ENCODE peak calls at places on chromosomes 3 and 15, in nine cellular contexts. One of them, this sample, is unnamed.

GRCh38 chr3:58899953-58900298 is 149.9 kb downstream of the CFAP20DC start:
- DNase-seq in A172: peak; percentile 6
- DNase-seq in Panc1: no peak
- DNase-seq in anterior cingulate cortex: no peak
- DNase-seq in ovary: no peak
- DNase-seq in HT-29: no peak
- DNase-seq in lung microvascular endothelial cell: no peak
- DNase-seq in M059J: no peak
- DNase-seq in stimulated activated CD4-positive, alpha-beta T cell treated with anti-CD3 and anti-CD28 coated beads, Interleukin-12 subunit alpha, Interleukin-12 subunit beta, amount 100 ng/mL, for 48 hours: no peak
- DNase-seq in this sample: no peak

GRCh38 chr15:80888846-80889245 is 100.8 kb downstream of the MESD start:
- DNase-seq in A172: no peak
- DNase-seq in Panc1: no peak
- DNase-seq in anterior cingulate cortex: no peak
- DNase-seq in ovary: no peak
- DNase-seq in HT-29: no peak
- DNase-seq in lung microvascular endothelial cell: no peak
- DNase-seq in M059J: no peak
- DNase-seq in stimulated activated CD4-positive, alpha-beta T cell treated with anti-CD3 and anti-CD28 coated beads, Interleukin-12 subunit alpha, Interleukin-12 subunit beta, amount 100 ng/mL, for 48 hours: no peak
- DNase-seq in this sample: no peak

GRCh38 chr3:81936817-81937216 is 175.4 kb upstream of the GBE1 start:
- DNase-seq in A172: no peak
- DNase-seq in Panc1: no peak
- DNase-seq in anterior cingulate cortex: no peak
- DNase-seq in ovary: no peak
- DNase-seq in HT-29: no peak
- DNase-seq in lung microvascular endothelial cell: no peak
- DNase-seq in M059J: no peak
- DNase-seq in stimulated activated CD4-positive, alpha-beta T cell treated with anti-CD3 and anti-CD28 coated beads, Interleukin-12 subunit alpha, Interleukin-12 subunit beta, amount 100 ng/mL, for 48 hours: no peak
- DNase-seq in this sample: no peak

GRCh38 chr3:76083992-76084391 is 298.6 kb upstream of the ZNF717 start:
- DNase-seq in A172: no peak
- DNase-seq in Panc1: no peak
- DNase-seq in anterior cingulate cortex: no peak
- DNase-seq in ovary: no peak
- DNase-seq in HT-29: no peak
- DNase-seq in lung microvascular endothelial cell: no peak
- DNase-seq in M059J: no peak
- DNase-seq in stimulated activated CD4-positive, alpha-beta T cell treated with anti-CD3 and anti-CD28 coated beads, Interleukin-12 subunit alpha, Interleukin-12 subunit beta, amount 100 ng/mL, for 48 hours: no peak
- DNase-seq in this sample: no peak

GRCh38 chr15:51405646-51406194 is 64.3 kb downstream of the GLDN start:
- DNase-seq in A172: no peak
- DNase-seq in Panc1: no peak
- DNase-seq in anterior cingulate cortex: no peak
- DNase-seq in ovary: no peak
- DNase-seq in HT-29: no peak
- DNase-seq in lung microvascular endothelial cell: no peak
- DNase-seq in M059J: no peak
- DNase-seq in stimulated activated CD4-positive, alpha-beta T cell treated with anti-CD3 and anti-CD28 coated beads, Interleukin-12 subunit alpha, Interleukin-12 subunit beta, amount 100 ng/mL, for 48 hours: no peak
- DNase-seq in this sample: no peak

GRCh38 chr3:147757919-147758318 is 348.8 kb downstream of the ZIC1 start:
- DNase-seq in A172: no peak
- DNase-seq in Panc1: no peak
- DNase-seq in anterior cingulate cortex: no peak
- DNase-seq in ovary: no peak
- DNase-seq in HT-29: no peak
- DNase-seq in lung microvascular endothelial cell: no peak
- DNase-seq in M059J: no peak
- DNase-seq in stimulated activated CD4-positive, alpha-beta T cell treated with anti-CD3 and anti-CD28 coated beads, Interleukin-12 subunit alpha, Interleukin-12 subunit beta, amount 100 ng/mL, for 48 hours: no peak
- DNase-seq in this sample: no peak

GRCh38 chr3:139202226-139202958 is 141.4 kb upstream of the MRPS22 start:
- DNase-seq in A172: no peak
- DNase-seq in Panc1: peak; percentile 10
- DNase-seq in anterior cingulate cortex: no peak
- DNase-seq in ovary: no peak
- DNase-seq in HT-29: peak; percentile 75
- DNase-seq in lung microvascular endothelial cell: peak; percentile 74
- DNase-seq in M059J: peak; percentile 91
- DNase-seq in stimulated activated CD4-positive, alpha-beta T cell treated with anti-CD3 and anti-CD28 coated beads, Interleukin-12 subunit alpha, Interleukin-12 subunit beta, amount 100 ng/mL, for 48 hours: no peak
- DNase-seq in this sample: no peak

GRCh38 chr3:48633743-48634142 is 1.5 kb downstream of the SLC26A6 start:
- DNase-seq in A172: no peak
- DNase-seq in Panc1: no peak
- DNase-seq in anterior cingulate cortex: no peak
- DNase-seq in ovary: no peak
- DNase-seq in HT-29: no peak
- DNase-seq in lung microvascular endothelial cell: no peak
- DNase-seq in M059J: no peak
- DNase-seq in stimulated activated CD4-positive, alpha-beta T cell treated with anti-CD3 and anti-CD28 coated beads, Interleukin-12 subunit alpha, Interleukin-12 subunit beta, amount 100 ng/mL, for 48 hours: no peak
- DNase-seq in this sample: no peak

GRCh38 chr3:45596290-45596791 is 1.8 kb downstream of the LIMD1 start:
- DNase-seq in A172: no peak
- DNase-seq in Panc1: no peak
- DNase-seq in anterior cingulate cortex: no peak
- DNase-seq in ovary: no peak
- DNase-seq in HT-29: no peak
- DNase-seq in lung microvascular endothelial cell: no peak
- DNase-seq in M059J: no peak
- DNase-seq in stimulated activated CD4-positive, alpha-beta T cell treated with anti-CD3 and anti-CD28 coated beads, Interleukin-12 subunit alpha, Interleukin-12 subunit beta, amount 100 ng/mL, for 48 hours: no peak
- DNase-seq in this sample: no peak

GRCh38 chr15:37806808-37807207 is 127.6 kb upstream of the TMCO5A start:
- DNase-seq in A172: no peak
- DNase-seq in Panc1: no peak
- DNase-seq in anterior cingulate cortex: no peak
- DNase-seq in ovary: no peak
- DNase-seq in HT-29: no peak
- DNase-seq in lung microvascular endothelial cell: no peak
- DNase-seq in M059J: no peak
- DNase-seq in stimulated activated CD4-positive, alpha-beta T cell treated with anti-CD3 and anti-CD28 coated beads, Interleukin-12 subunit alpha, Interleukin-12 subunit beta, amount 100 ng/mL, for 48 hours: no peak
- DNase-seq in this sample: no peak

GRCh38 chr15:58770519-58770856 is 614 bp upstream of the MINDY2 start:
- DNase-seq in A172: peak; percentile 58
- DNase-seq in Panc1: no peak
- DNase-seq in anterior cingulate cortex: no peak
- DNase-seq in ovary: no peak
- DNase-seq in HT-29: peak; percentile 84
- DNase-seq in lung microvascular endothelial cell: peak; percentile 54
- DNase-seq in M059J: peak; percentile 78
- DNase-seq in stimulated activated CD4-positive, alpha-beta T cell treated with anti-CD3 and anti-CD28 coated beads, Interleukin-12 subunit alpha, Interleukin-12 subunit beta, amount 100 ng/mL, for 48 hours: peak; percentile 14
- DNase-seq in this sample: no peak

This sample was measured in NCI-H460.